ENCODE peak calls at places on chromosomes 4 and X, in seven cellular contexts. X, S, V, M, Q, R and Z are unnamed samples.

GRCh38 chr4:16764622-16765021 is 133.8 kb downstream of the LDB2 start:
- DNase-seq in V (no peak), Q (no peak), X (no peak), M (peak), S (no peak), R (no peak), Z (peak)

GRCh38 chr4:67871867-67872266 is 11.9 kb downstream of the TMPRSS11D start:
- DNase-seq in S (no peak), R (no peak), V (peak), M (peak), Q (no peak), X (peak), Z (peak)

GRCh38 chr4:90970021-90970420 is 842.8 kb downstream of the CCSER1 start:
- DNase-seq in R (no peak), S (no peak), V (no peak), X (no peak), Q (no peak), M (no peak), Z (no peak)

GRCh38 chr4:37584087-37584486 is 102.1 kb downstream of the RELL1 start:
- DNase-seq in S (no peak), V (no peak), R (no peak), Q (no peak), M (no peak), X (peak), Z (no peak)

GRCh38 chrX:138710311-138710791 is 1.2 kb downstream of the FGF13 start:
- DNase-seq in V (no peak), R (peak), X (no peak), Q (no peak), M (no peak), S (no peak), Z (no peak)

GRCh38 chr4:55973650-55974049 is 24.9 kb downstream of the CEP135 start:
- DNase-seq in M (no peak), X (no peak), S (no peak), Q (no peak), V (no peak), R (no peak), Z (no peak)

GRCh38 chr4:184805462-184806245 is 20.1 kb downstream of the ACSL1 start:
- DNase-seq in R (peak), S (no peak), M (no peak), Q (no peak), X (peak), V (no peak), Z (no peak)

GRCh38 chr4:173411106-173411703 is 12.3 kb upstream of the SCRG1 start:
- DNase-seq in M (no peak), X (no peak), S (no peak), V (no peak), Q (no peak), R (no peak), Z (peak)

GRCh38 chr4:33411182-33411581 is 2691.0 kb downstream of the PCDH7 start:
- DNase-seq in V (no peak), M (peak), X (no peak), R (no peak), Q (no peak), S (no peak), Z (peak)

GRCh38 chr4:78747328-78747946 is 28.7 kb upstream of the BMP2K start:
- DNase-seq in S (no peak), X (no peak), Q (no peak), M (no peak), R (no peak), V (no peak), Z (no peak)

GRCh38 chrX:146994163-146994562 is 179.6 kb upstream of the CXorf51A start:
- DNase-seq in M (no peak), S (no peak), R (no peak), X (no peak), V (no peak), Q (no peak), Z (no peak)

GRCh38 chr4:77157859-77158486 is 966 bp downstream of the CCNG2 start:
- DNase-seq in V (peak), S (peak), Q (peak), X (peak), R (peak), M (peak), Z (peak)